ENCODE peak calls at places on chromosomes 3 and 15, in four cellular contexts. I is CD8-positive, alpha-beta memory T cell; C is mesendoderm; G is breast epithelium. R is an unnamed sample.

GRCh38 chr3:18211116-18211515 is 214.0 kb downstream of the SATB1 start:
- DNase-seq in I (no peak), C (no peak), G (no peak), R (no peak)

GRCh38 chr15:92653836-92654524 is 1.6 kb downstream of the FAM174B start:
- DNase-seq in I (no peak), C (peak), G (no peak), R (no peak)

GRCh38 chr3:8938021-8938420 is 25.3 kb downstream of the RAD18 start:
- DNase-seq in I (no peak), C (peak), G (no peak), R (no peak)

GRCh38 chr15:57018151-57018550 is 99.7 kb downstream of the TCF12 start:
- DNase-seq in I (no peak), C (no peak), G (no peak), R (no peak)

GRCh38 chr3:160027541-160028195 is 39.0 kb downstream of the IL12A start:
- DNase-seq in I (no peak), C (no peak), G (no peak), R (no peak)

GRCh38 chr3:195030791-195031321 is 240.1 kb downstream of the XXYLT1 start:
- DNase-seq in I (no peak), C (no peak), G (no peak), R (no peak)

GRCh38 chr15:22947101-22948000 is 32.8 kb downstream of the CYFIP1 start:
- DNase-seq in I (no peak), C (no peak), G (no peak), R (no peak)

GRCh38 chr3:172065534-172065933 is 26.2 kb downstream of the FNDC3B start:
- DNase-seq in I (no peak), C (no peak), G (no peak), R (no peak)

GRCh38 chr3:45580142-45580541 is 14.4 kb upstream of the LIMD1 start:
- DNase-seq in I (no peak), C (no peak), G (no peak), R (no peak)
- H3K27ac ChIP-seq in I (no peak), C (no peak), G (no peak), R (no peak)

DNA sequence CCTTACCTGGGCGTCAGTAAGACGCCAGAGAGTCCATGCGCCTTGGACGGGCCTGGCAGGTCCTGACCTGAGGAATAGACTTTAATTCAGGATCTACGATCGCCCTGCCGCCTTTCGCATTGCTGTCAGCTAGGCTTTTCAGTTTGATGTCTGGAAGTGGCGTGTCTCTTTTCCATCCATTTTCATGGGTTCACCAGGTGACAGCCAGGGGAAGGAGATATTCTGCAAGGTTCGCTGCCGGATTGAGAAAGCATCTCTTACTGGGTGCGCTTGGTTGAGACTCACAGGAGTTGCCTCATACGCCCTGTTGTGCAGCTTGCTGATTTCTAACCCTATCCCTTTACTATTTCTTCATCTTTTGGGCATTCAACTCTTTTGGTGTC is 7.4 kb downstream of the EPHA3 start:
- DNase-seq in I (no peak), C (no peak), G (no peak), R (no peak)
- H3K27ac ChIP-seq in I (no peak), C (no peak), G (no peak), R (no peak)

DNA sequence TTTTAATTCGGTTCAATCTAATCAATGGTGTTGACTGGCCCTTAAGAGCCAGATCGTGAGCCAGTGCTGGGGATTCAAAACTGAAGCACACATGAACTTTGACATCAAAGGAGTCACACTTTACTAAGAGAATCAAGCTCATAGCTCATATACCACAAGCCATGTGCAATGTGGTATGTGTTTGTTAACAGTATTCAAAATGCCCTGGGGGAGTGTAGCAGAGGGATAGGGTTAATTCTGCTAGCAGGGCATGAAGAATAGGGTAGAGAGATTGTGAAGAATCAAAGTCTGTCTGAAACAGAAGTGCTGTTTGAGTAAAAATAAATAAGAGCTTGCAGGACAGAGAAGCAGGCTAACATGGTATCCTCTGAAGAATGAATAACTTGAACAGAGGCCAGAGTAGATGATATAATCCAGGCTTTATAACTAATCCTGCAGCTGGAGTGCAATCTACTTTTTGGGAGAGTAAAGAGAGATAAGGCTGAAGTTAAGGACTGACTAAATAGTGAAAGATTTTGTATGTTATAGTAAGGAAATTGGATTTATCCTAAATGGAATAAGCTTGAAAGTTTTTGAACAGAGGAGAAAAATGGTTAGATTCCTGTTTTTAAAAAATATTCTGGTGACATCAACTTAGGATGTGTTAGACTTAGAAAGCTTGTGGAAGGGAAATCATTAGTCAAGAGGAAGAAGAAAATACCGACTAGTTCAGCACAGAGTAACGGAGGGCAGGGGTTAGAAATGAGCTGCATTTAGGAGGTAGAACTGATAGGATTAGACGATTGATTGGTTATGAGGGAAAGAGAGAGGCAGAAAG is 292.0 kb downstream of the NFKBIZ start:
- DNase-seq in I (no peak), C (no peak), G (no peak), R (no peak)
- H3K27ac ChIP-seq in I (no peak), C (no peak), G (no peak), R (no peak)

DNA sequence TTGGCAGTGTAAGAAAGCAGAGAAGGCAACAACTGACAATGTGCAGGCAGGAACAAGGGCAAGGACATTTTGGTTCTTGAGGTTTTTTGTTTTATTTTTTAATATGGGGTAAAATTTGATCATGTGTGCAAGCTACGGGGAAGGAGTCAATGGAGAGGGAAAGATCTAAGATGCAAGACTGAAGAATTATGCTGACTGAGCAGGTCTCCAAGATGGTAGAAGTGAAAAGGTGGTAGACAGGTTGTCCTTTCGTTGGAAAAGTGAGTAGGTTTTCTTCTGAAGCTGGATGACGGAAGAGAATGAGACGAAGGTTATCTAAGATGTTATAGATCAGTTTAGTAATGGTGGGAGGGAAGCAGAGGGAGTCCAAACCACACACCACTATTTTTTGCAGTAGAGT is 4.2 kb downstream of the CD47 start:
- DNase-seq in I (no peak), C (no peak), G (no peak), R (no peak)
- H3K27ac ChIP-seq in I (no peak), C (no peak), G (no peak), R (no peak)

GRCh38 chr3:15892828-15893227 is 95.0 kb upstream of the ANKRD28 start:
- DNase-seq in I (no peak), C (no peak), G (no peak), R (no peak)
- H3K27ac ChIP-seq in I (no peak), C (no peak), G (no peak), R (no peak)

DNA sequence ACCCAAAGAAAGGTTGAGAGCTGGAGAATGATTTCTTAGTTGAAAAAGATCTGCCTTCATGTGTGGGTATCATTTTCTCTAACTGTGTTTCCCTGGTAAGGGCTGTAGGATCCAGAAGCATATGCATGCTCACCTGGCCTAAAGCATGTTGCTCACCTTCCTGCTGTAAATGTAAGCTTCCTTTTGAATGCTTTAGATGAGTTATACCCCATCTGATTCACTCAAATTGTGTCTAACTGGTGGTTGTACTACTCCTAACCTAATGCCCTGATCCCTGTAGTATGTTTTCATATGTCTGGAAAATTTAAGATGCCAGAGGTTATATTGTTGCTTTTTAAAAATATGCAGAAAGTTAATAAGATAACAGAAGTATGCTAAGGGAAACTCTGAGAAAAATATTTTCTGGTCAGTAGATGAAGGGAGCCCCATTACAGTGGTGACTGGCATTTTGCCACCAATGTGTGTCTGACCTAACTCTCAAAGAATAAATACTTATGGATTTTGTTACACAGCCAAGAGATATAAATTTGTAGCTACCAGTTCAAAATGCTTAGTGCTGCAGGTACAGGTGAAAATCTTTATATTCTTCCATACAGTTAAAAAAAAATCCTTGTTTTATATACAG is 7.7 kb downstream of the FILIP1L start:
- DNase-seq in I (no peak), C (no peak), G (no peak), R (no peak)
- H3K27ac ChIP-seq in I (no peak), C (no peak), G (no peak), R (no peak)

DNA sequence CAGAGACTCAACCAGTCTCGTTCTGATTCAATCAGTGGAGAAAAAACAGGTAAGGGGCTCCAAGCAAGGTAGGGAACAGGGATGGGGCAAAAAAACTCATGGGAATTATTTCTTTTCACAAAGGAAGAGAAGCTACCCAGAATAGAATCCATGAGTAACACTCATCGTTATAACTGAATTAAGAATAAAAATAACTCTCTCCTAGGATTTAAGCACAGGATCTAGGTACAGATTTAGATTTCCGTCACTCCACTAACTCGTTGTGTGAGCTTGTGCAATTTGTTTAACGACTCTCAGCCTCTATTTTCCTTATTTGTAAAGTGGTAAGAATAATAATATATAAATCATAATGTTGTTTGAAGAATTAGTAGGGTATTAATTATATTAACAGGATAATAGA is 68.6 kb downstream of the ADAMTS9 start:
- DNase-seq in I (no peak), C (no peak), G (no peak), R (no peak)
- H3K27ac ChIP-seq in I (no peak), C (no peak), G (no peak), R (no peak)

DNA sequence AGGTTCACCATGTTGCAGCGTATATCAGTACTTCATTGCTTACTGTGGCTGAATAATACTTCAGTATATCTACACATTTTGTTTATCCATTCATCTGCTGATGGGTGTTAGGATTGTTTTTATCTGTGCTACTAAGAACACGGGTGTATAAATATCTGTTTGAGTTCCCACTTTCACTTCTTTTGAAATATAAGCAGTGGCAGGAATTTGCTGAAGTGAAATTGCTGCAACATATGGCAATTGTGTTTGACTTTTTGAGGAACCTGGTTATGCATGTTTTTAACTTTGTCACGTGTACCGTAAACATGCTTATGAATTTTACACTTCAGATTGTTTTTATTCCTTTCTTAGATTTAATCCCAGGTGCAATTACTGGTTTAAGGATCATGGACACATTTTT is 23.0 kb downstream of the TRAK1 start:
- DNase-seq in I (no peak), C (no peak), G (no peak), R (no peak)
- H3K27ac ChIP-seq in I (no peak), C (no peak), G (no peak), R (no peak)

DNA sequence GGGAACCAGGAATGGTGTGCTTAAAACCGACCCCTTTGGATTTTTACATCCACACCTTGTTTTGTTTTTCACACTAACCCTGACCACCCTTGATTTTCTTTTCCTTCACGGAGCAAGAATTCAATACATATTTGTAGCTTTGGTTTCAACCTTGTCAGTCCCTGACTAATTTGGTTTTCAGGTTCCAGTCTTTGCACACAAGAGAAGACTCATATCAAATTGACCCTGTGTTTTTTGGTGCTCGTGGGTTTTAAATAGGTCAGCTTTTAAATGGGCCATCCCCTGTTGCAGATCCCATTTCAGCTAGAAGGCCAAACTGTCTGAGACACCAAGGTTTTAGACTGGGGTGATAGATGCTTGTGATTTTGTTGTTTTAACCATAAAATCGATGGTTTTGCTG is 26.4 kb downstream of the ANP32A start:
- DNase-seq in I (no peak), C (no peak), G (no peak), R (no peak)
- H3K27ac ChIP-seq in I (no peak), C (no peak), G (peak), R (peak)

DNA sequence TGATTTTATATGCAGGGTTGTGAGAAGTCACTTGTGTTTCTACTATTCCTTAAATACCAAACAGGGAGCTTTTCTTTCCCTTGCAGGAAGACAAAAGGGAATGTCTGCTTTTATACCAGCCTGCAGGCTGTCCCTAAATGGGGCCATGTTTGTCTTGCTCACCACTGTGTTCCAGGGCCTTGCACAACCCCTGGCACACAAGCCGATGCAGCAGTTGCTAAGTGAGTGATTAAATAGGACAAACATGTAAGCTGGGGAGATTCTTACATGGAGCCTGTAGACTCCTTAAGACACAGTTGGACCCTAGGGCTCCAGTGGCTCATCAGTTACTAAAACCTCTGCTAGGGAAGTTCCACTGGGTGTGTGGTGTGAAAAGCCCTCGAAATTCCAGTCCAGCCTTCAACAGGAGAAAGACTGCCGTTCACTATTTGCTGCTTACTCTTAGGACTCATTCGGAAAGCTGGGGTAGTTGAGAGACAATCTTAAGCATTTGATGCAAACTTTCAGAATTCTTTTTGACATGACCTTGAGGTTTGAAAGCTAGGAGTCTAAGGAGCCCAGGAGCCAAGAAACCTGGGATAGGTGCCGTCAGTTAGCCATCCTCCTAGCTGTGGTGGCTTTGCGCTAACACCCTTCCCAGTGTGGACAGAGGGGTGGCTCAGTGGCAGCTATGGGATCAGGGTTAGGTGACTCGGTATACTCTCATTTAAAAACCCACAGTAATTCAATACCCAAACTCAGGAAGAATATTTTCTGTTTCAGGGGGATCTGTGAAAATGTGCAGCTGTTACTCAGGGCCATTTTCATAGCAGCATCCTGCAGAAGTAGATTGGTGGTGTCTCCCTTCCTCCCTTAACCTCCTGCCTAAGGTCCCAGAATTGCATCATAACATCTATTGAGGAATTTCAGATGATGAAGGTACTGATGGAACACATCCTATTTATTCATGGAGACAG is 39.1 kb downstream of the SYNM start:
- DNase-seq in I (no peak), C (peak), G (no peak), R (no peak)
- H3K27ac ChIP-seq in I (no peak), C (peak), G (peak), R (no peak)